ENCODE peak calls at places on chromosomes 13 and 19, in eight cellular contexts. One of them, this sample, is unnamed.

GRCh38 chr13:114068723-114069322 is 63.6 kb downstream of the RASA3 start:
- DNase-seq in stimulated activated CD8-positive, alpha-beta memory T cell treated with anti-CD3 and anti-CD28 coated beads, Interleukin-12 subunit alpha, Interleukin-12 subunit beta, amount 100 ng/mL, for 1 hour: no peak
- DNase-seq in stomach: no peak
- DNase-seq in HCT116: no peak
- DNase-seq in AG09309: no peak
- DNase-seq in HFFc6: peak; percentile 35
- DNase-seq in GM23248: peak; percentile 86
- DNase-seq in RWPE1: no peak
- DNase-seq in this sample: no peak

GRCh38 chr19:13718733-13719132 is 45.6 kb upstream of the MRI1 start:
- DNase-seq in stimulated activated CD8-positive, alpha-beta memory T cell treated with anti-CD3 and anti-CD28 coated beads, Interleukin-12 subunit alpha, Interleukin-12 subunit beta, amount 100 ng/mL, for 1 hour: no peak
- DNase-seq in stomach: no peak
- DNase-seq in HCT116: no peak
- DNase-seq in AG09309: peak; percentile 43
- DNase-seq in HFFc6: no peak
- DNase-seq in GM23248: peak; percentile 87
- DNase-seq in RWPE1: peak; percentile 36
- DNase-seq in this sample: peak; percentile 90

GRCh38 chr19:8610041-8610927 is at the start of gene ADAMTS10:
- DNase-seq in stimulated activated CD8-positive, alpha-beta memory T cell treated with anti-CD3 and anti-CD28 coated beads, Interleukin-12 subunit alpha, Interleukin-12 subunit beta, amount 100 ng/mL, for 1 hour: no peak
- DNase-seq in stomach: no peak
- DNase-seq in HCT116: no peak
- DNase-seq in AG09309: no peak
- DNase-seq in HFFc6: no peak
- DNase-seq in GM23248: peak; percentile 62
- DNase-seq in RWPE1: no peak
- DNase-seq in this sample: no peak

GRCh38 chr19:13156968-13157882 is 7.0 kb downstream of the IER2 start:
- DNase-seq in stimulated activated CD8-positive, alpha-beta memory T cell treated with anti-CD3 and anti-CD28 coated beads, Interleukin-12 subunit alpha, Interleukin-12 subunit beta, amount 100 ng/mL, for 1 hour: no peak
- DNase-seq in stomach: no peak
- DNase-seq in HCT116: no peak
- DNase-seq in AG09309: no peak
- DNase-seq in HFFc6: no peak
- DNase-seq in GM23248: peak; percentile 49
- DNase-seq in RWPE1: no peak
- DNase-seq in this sample: no peak

GRCh38 chr13:98307744-98308524 is 130.9 kb upstream of the RNF113B start:
- DNase-seq in stimulated activated CD8-positive, alpha-beta memory T cell treated with anti-CD3 and anti-CD28 coated beads, Interleukin-12 subunit alpha, Interleukin-12 subunit beta, amount 100 ng/mL, for 1 hour: no peak
- DNase-seq in stomach: no peak
- DNase-seq in HCT116: no peak
- DNase-seq in AG09309: no peak
- DNase-seq in HFFc6: no peak
- DNase-seq in GM23248: no peak
- DNase-seq in RWPE1: no peak
- DNase-seq in this sample: no peak

GRCh38 chr19:41025411-41025810 is 34.3 kb downstream of the CYP2B6 start:
- DNase-seq in stimulated activated CD8-positive, alpha-beta memory T cell treated with anti-CD3 and anti-CD28 coated beads, Interleukin-12 subunit alpha, Interleukin-12 subunit beta, amount 100 ng/mL, for 1 hour: no peak
- DNase-seq in stomach: no peak
- DNase-seq in HCT116: no peak
- DNase-seq in AG09309: no peak
- DNase-seq in HFFc6: no peak
- DNase-seq in GM23248: no peak
- DNase-seq in RWPE1: no peak
- DNase-seq in this sample: no peak

GRCh38 chr13:87426737-87427136 is 244.4 kb upstream of the SLITRK5 start:
- DNase-seq in stimulated activated CD8-positive, alpha-beta memory T cell treated with anti-CD3 and anti-CD28 coated beads, Interleukin-12 subunit alpha, Interleukin-12 subunit beta, amount 100 ng/mL, for 1 hour: no peak
- DNase-seq in stomach: no peak
- DNase-seq in HCT116: no peak
- DNase-seq in AG09309: no peak
- DNase-seq in HFFc6: no peak
- DNase-seq in GM23248: no peak
- DNase-seq in RWPE1: no peak
- DNase-seq in this sample: no peak

GRCh38 chr13:98143157-98143553 is 261 bp downstream of the FARP1 start:
- DNase-seq in stimulated activated CD8-positive, alpha-beta memory T cell treated with anti-CD3 and anti-CD28 coated beads, Interleukin-12 subunit alpha, Interleukin-12 subunit beta, amount 100 ng/mL, for 1 hour: no peak
- DNase-seq in stomach: no peak
- DNase-seq in HCT116: no peak
- DNase-seq in AG09309: no peak
- DNase-seq in HFFc6: no peak
- DNase-seq in GM23248: no peak
- DNase-seq in RWPE1: no peak
- DNase-seq in this sample: no peak

GRCh38 chr19:18120127-18120526 is 22.5 kb downstream of the MAST3 start:
- DNase-seq in stimulated activated CD8-positive, alpha-beta memory T cell treated with anti-CD3 and anti-CD28 coated beads, Interleukin-12 subunit alpha, Interleukin-12 subunit beta, amount 100 ng/mL, for 1 hour: no peak
- DNase-seq in stomach: no peak
- DNase-seq in HCT116: no peak
- DNase-seq in AG09309: no peak
- DNase-seq in HFFc6: no peak
- DNase-seq in GM23248: no peak
- DNase-seq in RWPE1: no peak
- DNase-seq in this sample: no peak

GRCh38 chr19:2604747-2605329 is 97.7 kb downstream of the GNG7 start:
- DNase-seq in stimulated activated CD8-positive, alpha-beta memory T cell treated with anti-CD3 and anti-CD28 coated beads, Interleukin-12 subunit alpha, Interleukin-12 subunit beta, amount 100 ng/mL, for 1 hour: no peak
- DNase-seq in stomach: no peak
- DNase-seq in HCT116: no peak
- DNase-seq in AG09309: no peak
- DNase-seq in HFFc6: no peak
- DNase-seq in GM23248: no peak
- DNase-seq in RWPE1: no peak
- DNase-seq in this sample: no peak

GRCh38 chr19:15463865-15464371 is 426 bp downstream of the RASAL3 start:
- DNase-seq in stimulated activated CD8-positive, alpha-beta memory T cell treated with anti-CD3 and anti-CD28 coated beads, Interleukin-12 subunit alpha, Interleukin-12 subunit beta, amount 100 ng/mL, for 1 hour: peak; percentile 67
- DNase-seq in stomach: peak; percentile 51
- DNase-seq in HCT116: no peak
- DNase-seq in AG09309: no peak
- DNase-seq in HFFc6: no peak
- DNase-seq in GM23248: no peak
- DNase-seq in RWPE1: no peak
- DNase-seq in this sample: no peak

GRCh38 chr13:23992722-23993438 is 95.6 kb upstream of the C1QTNF9B start:
- DNase-seq in stimulated activated CD8-positive, alpha-beta memory T cell treated with anti-CD3 and anti-CD28 coated beads, Interleukin-12 subunit alpha, Interleukin-12 subunit beta, amount 100 ng/mL, for 1 hour: no peak
- DNase-seq in stomach: no peak
- DNase-seq in HCT116: no peak
- DNase-seq in AG09309: no peak
- DNase-seq in HFFc6: no peak
- DNase-seq in GM23248: no peak
- DNase-seq in RWPE1: no peak
- DNase-seq in this sample: no peak

GRCh38 chr13:89382986-89383385 is 1711.8 kb downstream of the SLITRK5 start:
- DNase-seq in stimulated activated CD8-positive, alpha-beta memory T cell treated with anti-CD3 and anti-CD28 coated beads, Interleukin-12 subunit alpha, Interleukin-12 subunit beta, amount 100 ng/mL, for 1 hour: no peak
- DNase-seq in stomach: no peak
- DNase-seq in HCT116: no peak
- DNase-seq in AG09309: no peak
- DNase-seq in HFFc6: no peak
- DNase-seq in GM23248: no peak
- DNase-seq in RWPE1: no peak
- DNase-seq in this sample: no peak

GRCh38 chr13:70723732-70724131 is 615.5 kb upstream of the KLHL1 start:
- DNase-seq in stimulated activated CD8-positive, alpha-beta memory T cell treated with anti-CD3 and anti-CD28 coated beads, Interleukin-12 subunit alpha, Interleukin-12 subunit beta, amount 100 ng/mL, for 1 hour: no peak
- DNase-seq in stomach: no peak
- DNase-seq in HCT116: no peak
- DNase-seq in AG09309: no peak
- DNase-seq in HFFc6: no peak
- DNase-seq in GM23248: no peak
- DNase-seq in RWPE1: no peak
- DNase-seq in this sample: peak; percentile 54

GRCh38 chr13:113211774-113212173 is 2.4 kb downstream of the CUL4A start:
- DNase-seq in stimulated activated CD8-positive, alpha-beta memory T cell treated with anti-CD3 and anti-CD28 coated beads, Interleukin-12 subunit alpha, Interleukin-12 subunit beta, amount 100 ng/mL, for 1 hour: no peak
- DNase-seq in stomach: no peak
- DNase-seq in HCT116: no peak
- DNase-seq in AG09309: no peak
- DNase-seq in HFFc6: no peak
- DNase-seq in GM23248: no peak
- DNase-seq in RWPE1: no peak
- DNase-seq in this sample: no peak

This sample was measured in NCI-H1694 treated with DMSO at 0.1 percent for 48 hours.